ENCODE peak calls at places on chromosomes 12 and 14, in eight cellular contexts. G is right lobe of liver, Y is A549, F is sigmoid colon, J is H1, D is tibial nerve, N is gastrocnemius medialis, C is esophagus squamous epithelium. L is an unnamed sample.

GRCh38 chr12:28872654-28873268 is 276.3 kb upstream of the FAR2 start:
- DNase-seq in G (peak; percentile 53), Y (peak; percentile 69), F (no peak), J (peak; percentile 77), D (no peak), N (no peak), C (no peak), L (no peak)

GRCh38 chr12:104684884-104685283 is 228.1 kb downstream of the CHST11 start:
- DNase-seq in G (no peak), Y (no peak), F (no peak), J (no peak), D (no peak), N (no peak), C (no peak), L (no peak)

GRCh38 chr12:96195845-96196451 is 1.8 kb downstream of the ELK3 start:
- DNase-seq in G (peak; percentile 42), Y (peak; percentile 35), F (no peak), J (no peak), D (no peak), N (no peak), C (no peak), L (no peak)

GRCh38 chr14:100911665-100912316 is 8.3 kb upstream of the RTL1 start:
- DNase-seq in G (no peak), Y (no peak), F (no peak), J (no peak), D (no peak), N (no peak), C (no peak), L (no peak)

GRCh38 chr14:21978184-21978998 is 304.8 kb upstream of the OR4E1 start:
- DNase-seq in G (peak; percentile 46), Y (peak; percentile 62), F (peak; percentile 64), J (peak; percentile 84), D (peak; percentile 21), N (no peak), C (no peak), L (no peak)

GRCh38 chr12:51216652-51217051 is 1.2 kb downstream of the POU6F1 start:
- DNase-seq in G (no peak), Y (no peak), F (no peak), J (no peak), D (no peak), N (no peak), C (no peak), L (no peak)

GRCh38 chr12:101680240-101680639 is 17.2 kb upstream of the CHPT1 start:
- DNase-seq in G (no peak), Y (no peak), F (no peak), J (no peak), D (no peak), N (no peak), C (no peak), L (no peak)

GRCh38 chr14:47240755-47241437 is 434.5 kb downstream of the MDGA2 start:
- DNase-seq in G (no peak), Y (no peak), F (no peak), J (no peak), D (no peak), N (no peak), C (no peak), L (no peak)

GRCh38 chr14:79417961-79418360 is 793.3 kb downstream of the DIO2 start:
- DNase-seq in G (no peak), Y (no peak), F (no peak), J (no peak), D (no peak), N (no peak), C (no peak), L (no peak)

GRCh38 chr14:53401646-53402045 is 248.5 kb upstream of the DDHD1 start:
- DNase-seq in G (no peak), Y (no peak), F (no peak), J (no peak), D (no peak), N (no peak), C (no peak), L (no peak)

GRCh38 chr12:73076760-73077159 is 804.6 kb downstream of the TRHDE start:
- DNase-seq in G (peak; percentile 79), Y (no peak), F (no peak), J (no peak), D (no peak), N (no peak), C (no peak), L (no peak)

GRCh38 chr12:120659151-120659525 is 18.7 kb downstream of the CABP1 start:
- DNase-seq in G (no peak), Y (no peak), F (no peak), J (no peak), D (no peak), N (no peak), C (no peak), L (no peak)

GRCh38 chr14:100476012-100476822 is 111.0 kb downstream of the BEGAIN start:
- DNase-seq in G (no peak), Y (peak; percentile 91), F (no peak), J (no peak), D (no peak), N (peak; percentile 28), C (no peak), L (no peak)

GRCh38 chr12:4118017-4118510 is 155.5 kb upstream of the CCND2 start:
- DNase-seq in G (peak; percentile 46), Y (no peak), F (peak; percentile 63), J (peak; percentile 32), D (peak; percentile 38), N (no peak), C (no peak), L (no peak)

GRCh38 chr14:71742491-71742890 is 189.7 kb upstream of the RGS6 start:
- DNase-seq in G (no peak), Y (no peak), F (no peak), J (no peak), D (no peak), N (no peak), C (no peak), L (no peak)

GRCh38 chr12:6428326-6428725 is 16.4 kb upstream of the CD27 start:
- DNase-seq in G (no peak), Y (no peak), F (no peak), J (no peak), D (no peak), N (no peak), C (no peak), L (no peak)

GRCh38 chr12:6426882-6427671 is 17.7 kb upstream of the CD27 start:
- DNase-seq in G (peak; percentile 31), Y (no peak), F (no peak), J (no peak), D (no peak), N (no peak), C (no peak), L (no peak)

GRCh38 chr12:6430990-6431353 is 13.8 kb upstream of the CD27 start:
- DNase-seq in G (peak; percentile 11), Y (no peak), F (no peak), J (no peak), D (no peak), N (no peak), C (no peak), L (no peak)

GRCh38 chr12:6432991-6433390 is 11.8 kb upstream of the CD27 start:
- DNase-seq in G (no peak), Y (no peak), F (no peak), J (no peak), D (no peak), N (no peak), C (no peak), L (no peak)

DNA sequence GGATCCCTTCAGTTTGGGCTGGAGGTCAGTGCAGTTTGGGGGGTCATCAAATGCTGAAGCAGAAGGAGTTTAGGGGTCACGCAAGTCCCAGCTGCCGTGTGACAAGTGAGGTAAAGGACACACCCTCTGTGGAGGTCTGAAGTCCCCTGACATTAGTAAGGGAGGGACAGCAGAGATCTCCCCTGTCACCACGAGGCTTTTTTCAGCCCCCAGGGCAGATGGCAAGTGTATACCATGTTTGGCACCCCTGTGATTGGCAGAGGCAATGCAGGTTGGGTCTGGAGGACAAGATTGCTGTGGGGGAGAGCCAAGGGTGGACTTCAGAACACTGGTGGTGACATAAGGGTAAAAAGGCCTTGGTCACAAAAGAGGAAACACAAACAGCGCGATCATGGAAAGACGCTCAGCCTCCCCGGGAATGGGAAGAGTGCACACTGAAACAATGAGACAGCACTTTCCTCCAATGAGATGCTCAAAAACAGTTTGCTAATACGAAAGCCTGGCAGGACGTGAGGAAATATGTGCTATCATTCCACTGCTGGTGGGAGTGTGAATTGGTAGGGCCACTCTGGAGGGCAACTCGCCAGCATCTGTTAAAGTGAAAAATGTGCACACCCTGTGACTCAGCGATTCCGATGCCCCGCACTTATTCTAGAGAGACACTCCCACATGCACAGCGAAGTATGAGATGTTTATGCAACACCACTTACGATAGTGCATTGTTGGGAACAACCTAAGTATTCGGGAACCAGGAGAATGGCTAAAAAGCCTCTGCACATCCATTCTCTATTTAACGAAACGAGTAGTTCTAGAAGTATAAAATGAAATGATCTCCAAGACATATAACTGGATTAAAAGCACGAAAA is 14.4 kb upstream of the CD27 start:
- DNase-seq in G (peak; percentile 59), Y (peak; percentile 100), F (peak; percentile 96), J (no peak), D (peak; percentile 84), N (peak; percentile 32), C (no peak), L (peak; percentile 98)
- H3K4me1 ChIP-seq in G (no peaks in the 10 kb centered on the region), Y (peaks cover 33% of the 10 kb centered on the region), F (peaks cover 12% of the 10 kb centered on the region), J (peaks cover 2% of the 10 kb centered on the region), D (no peaks in the 10 kb centered on the region), N (peaks cover 15% of the 10 kb centered on the region), C (peaks cover 16% of the 10 kb centered on the region), L (peaks cover 16% of the 10 kb centered on the region)

GRCh38 chr12:57127101-57127709 is 1.1 kb upstream of the LRP1 start:
- DNase-seq in G (peak; percentile 94), Y (peak; percentile 79), F (peak; percentile 85), J (peak; percentile 78), D (peak; percentile 67), N (peak; percentile 51), C (no peak), L (no peak)
- TF ChIP-seq POLR2A in G (no peak), Y (no peak), F (no peak), J (no peak), D (no peak), N (no peak), C (no peak), L (no peak)

DNA sequence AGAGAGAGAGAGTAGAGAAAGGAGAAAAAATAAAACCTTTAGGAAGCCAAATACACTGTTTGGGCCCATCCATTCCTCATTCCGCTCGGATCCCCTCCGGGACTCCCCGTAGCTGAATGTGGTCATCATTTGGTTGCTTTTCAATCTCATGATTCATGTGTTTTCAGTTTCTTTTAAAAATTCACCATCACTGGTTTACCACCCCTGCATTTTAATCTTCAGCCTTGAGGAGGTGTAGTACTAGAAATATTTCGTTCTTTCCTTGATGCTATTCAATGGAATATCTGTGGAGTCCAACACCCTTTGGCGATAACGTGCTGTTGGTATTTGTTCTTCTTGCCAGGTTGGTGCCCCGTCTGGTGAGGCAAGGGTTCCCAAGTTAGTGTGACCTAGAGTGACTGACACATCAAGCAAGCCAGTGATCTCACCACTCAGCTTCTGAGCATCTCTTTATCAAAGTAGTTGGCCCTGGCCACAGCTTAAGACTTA is 60.1 kb downstream of the PLXNC1 start:
- DNase-seq in G (no peak), Y (no peak), F (no peak), J (no peak), D (no peak), N (no peak), C (no peak), L (no peak)
- H3K4me1 ChIP-seq in G (peaks cover 6% of the 10 kb centered on the region), Y (no peaks in the 10 kb centered on the region), F (no peaks in the 10 kb centered on the region), J (no peaks in the 10 kb centered on the region), D (peaks cover 14% of the 10 kb centered on the region), N (no peaks in the 10 kb centered on the region), C (no peaks in the 10 kb centered on the region), L (peaks cover 5% of the 10 kb centered on the region)

GRCh38 chr14:68305738-68306137 is 486.2 kb downstream of the RAD51B start:
- DNase-seq in G (no peak), Y (no peak), F (no peak), J (no peak), D (no peak), N (no peak), C (no peak), L (no peak)
- TF ChIP-seq POLR2A in G (no peak), Y (no peak), F (no peak), J (no peak), D (no peak), N (no peak), C (no peak), L (no peak)

GRCh38 chr14:61555056-61555838 is 140.1 kb upstream of the HIF1A start:
- DNase-seq in G (peak; percentile 7), Y (no peak), F (no peak), J (no peak), D (no peak), N (no peak), C (no peak), L (no peak)
- H3K4me1 ChIP-seq in G (peaks cover 36% of the 10 kb centered on the region), Y (peaks cover 84% of the 10 kb centered on the region), F (no peaks in the 10 kb centered on the region), J (peaks cover 4% of the 10 kb centered on the region), D (peaks cover 7% of the 10 kb centered on the region), N (no peaks in the 10 kb centered on the region), C (peaks cover 10% of the 10 kb centered on the region), L (peaks cover 45% of the 10 kb centered on the region)